ENCODE peak calls at places on chromosomes 6 and 20, in nine cellular contexts. One of them, this sample, is unnamed.

GRCh38 chr6:64889144-64889543 is 817.9 kb downstream of the EYS start:
- DNase-seq in activated naive CD4-positive, alpha-beta T cell treated with Interleukin-2 at 50 U/mL for 16 hours: no peak
- DNase-seq in H7: no peak
- DNase-seq in iris pigment epithelial cell: no peak
- DNase-seq in left ventricle myocardium inferior: no peak
- DNase-seq in stimulated activated CD4-positive, alpha-beta T cell treated with anti-CD3 and anti-CD28 coated beads, TNF-alpha, amount 100 ng/mL, for 4 hours: no peak
- DNase-seq in HT1080: no peak
- DNase-seq in Right ventricle myocardium superior: no peak
- DNase-seq in upper lobe of right lung: no peak
- DNase-seq in this sample: no peak

GRCh38 chr6:122028933-122029332 is 370.5 kb upstream of the HSF2 start:
- DNase-seq in Right ventricle myocardium superior: no peak
- DNase-seq in activated naive CD4-positive, alpha-beta T cell treated with Interleukin-2 at 50 U/mL for 16 hours: no peak
- DNase-seq in HT1080: no peak
- DNase-seq in upper lobe of right lung: no peak
- DNase-seq in left ventricle myocardium inferior: no peak
- DNase-seq in H7: no peak
- DNase-seq in iris pigment epithelial cell: no peak
- DNase-seq in stimulated activated CD4-positive, alpha-beta T cell treated with anti-CD3 and anti-CD28 coated beads, TNF-alpha, amount 100 ng/mL, for 4 hours: no peak
- DNase-seq in this sample: no peak

GRCh38 chr20:43722153-43722505 is 4.7 kb downstream of the GTSF1L start:
- DNase-seq in activated naive CD4-positive, alpha-beta T cell treated with Interleukin-2 at 50 U/mL for 16 hours: peak; percentile 45
- DNase-seq in stimulated activated CD4-positive, alpha-beta T cell treated with anti-CD3 and anti-CD28 coated beads, TNF-alpha, amount 100 ng/mL, for 4 hours: peak; percentile 18
- DNase-seq in HT1080: no peak
- DNase-seq in left ventricle myocardium inferior: no peak
- DNase-seq in H7: no peak
- DNase-seq in iris pigment epithelial cell: no peak
- DNase-seq in Right ventricle myocardium superior: no peak
- DNase-seq in upper lobe of right lung: no peak
- DNase-seq in this sample: no peak

GRCh38 chr20:33791959-33792597 is 19.1 kb upstream of the CHMP4B start:
- DNase-seq in upper lobe of right lung: peak; percentile 73
- DNase-seq in iris pigment epithelial cell: peak; percentile 60
- DNase-seq in Right ventricle myocardium superior: peak; percentile 61
- DNase-seq in HT1080: peak; percentile 29
- DNase-seq in H7: peak; percentile 93
- DNase-seq in left ventricle myocardium inferior: no peak
- DNase-seq in activated naive CD4-positive, alpha-beta T cell treated with Interleukin-2 at 50 U/mL for 16 hours: peak; percentile 61
- DNase-seq in stimulated activated CD4-positive, alpha-beta T cell treated with anti-CD3 and anti-CD28 coated beads, TNF-alpha, amount 100 ng/mL, for 4 hours: peak; percentile 29
- DNase-seq in this sample: peak; percentile 59

GRCh38 chr20:62321521-62321948 is 18.7 kb downstream of the ADRM1 start:
- DNase-seq in H7: peak; percentile 96
- DNase-seq in left ventricle myocardium inferior: no peak
- DNase-seq in upper lobe of right lung: no peak
- DNase-seq in activated naive CD4-positive, alpha-beta T cell treated with Interleukin-2 at 50 U/mL for 16 hours: no peak
- DNase-seq in iris pigment epithelial cell: peak; percentile 23
- DNase-seq in Right ventricle myocardium superior: no peak
- DNase-seq in HT1080: no peak
- DNase-seq in stimulated activated CD4-positive, alpha-beta T cell treated with anti-CD3 and anti-CD28 coated beads, TNF-alpha, amount 100 ng/mL, for 4 hours: no peak
- DNase-seq in this sample: no peak

GRCh38 chr6:46989384-46989783 is 52.7 kb downstream of the ADGRF1 start:
- DNase-seq in iris pigment epithelial cell: no peak
- DNase-seq in Right ventricle myocardium superior: no peak
- DNase-seq in upper lobe of right lung: no peak
- DNase-seq in HT1080: no peak
- DNase-seq in stimulated activated CD4-positive, alpha-beta T cell treated with anti-CD3 and anti-CD28 coated beads, TNF-alpha, amount 100 ng/mL, for 4 hours: no peak
- DNase-seq in left ventricle myocardium inferior: no peak
- DNase-seq in H7: no peak
- DNase-seq in activated naive CD4-positive, alpha-beta T cell treated with Interleukin-2 at 50 U/mL for 16 hours: no peak
- DNase-seq in this sample: no peak

GRCh38 chr6:39157511-39157910 is 42.5 kb upstream of the SAYSD1 start:
- DNase-seq in iris pigment epithelial cell: no peak
- DNase-seq in H7: peak; percentile 3
- DNase-seq in upper lobe of right lung: no peak
- DNase-seq in stimulated activated CD4-positive, alpha-beta T cell treated with anti-CD3 and anti-CD28 coated beads, TNF-alpha, amount 100 ng/mL, for 4 hours: no peak
- DNase-seq in Right ventricle myocardium superior: no peak
- DNase-seq in left ventricle myocardium inferior: no peak
- DNase-seq in activated naive CD4-positive, alpha-beta T cell treated with Interleukin-2 at 50 U/mL for 16 hours: no peak
- DNase-seq in HT1080: no peak
- DNase-seq in this sample: no peak

GRCh38 chr20:25984933-25985332 is 288.3 kb upstream of the ZNF337 start:
- DNase-seq in Right ventricle myocardium superior: peak; percentile 77
- DNase-seq in activated naive CD4-positive, alpha-beta T cell treated with Interleukin-2 at 50 U/mL for 16 hours: peak; percentile 46
- DNase-seq in HT1080: no peak
- DNase-seq in H7: no peak
- DNase-seq in iris pigment epithelial cell: no peak
- DNase-seq in left ventricle myocardium inferior: peak; percentile 58
- DNase-seq in stimulated activated CD4-positive, alpha-beta T cell treated with anti-CD3 and anti-CD28 coated beads, TNF-alpha, amount 100 ng/mL, for 4 hours: peak; percentile 20
- DNase-seq in upper lobe of right lung: peak; percentile 73
- DNase-seq in this sample: peak; percentile 77

GRCh38 chr6:14661188-14661587 is 543.6 kb downstream of the CD83 start:
- DNase-seq in activated naive CD4-positive, alpha-beta T cell treated with Interleukin-2 at 50 U/mL for 16 hours: peak; percentile 18
- DNase-seq in stimulated activated CD4-positive, alpha-beta T cell treated with anti-CD3 and anti-CD28 coated beads, TNF-alpha, amount 100 ng/mL, for 4 hours: no peak
- DNase-seq in upper lobe of right lung: no peak
- DNase-seq in H7: no peak
- DNase-seq in iris pigment epithelial cell: peak; percentile 55
- DNase-seq in Right ventricle myocardium superior: no peak
- DNase-seq in HT1080: no peak
- DNase-seq in left ventricle myocardium inferior: no peak
- DNase-seq in this sample: no peak

GRCh38 chr6:195861-196360 is 96.4 kb upstream of the DUSP22 start:
- DNase-seq in Right ventricle myocardium superior: peak; percentile 53
- DNase-seq in upper lobe of right lung: no peak
- DNase-seq in iris pigment epithelial cell: peak; percentile 29
- DNase-seq in activated naive CD4-positive, alpha-beta T cell treated with Interleukin-2 at 50 U/mL for 16 hours: peak; percentile 73
- DNase-seq in HT1080: peak; percentile 58
- DNase-seq in H7: no peak
- DNase-seq in left ventricle myocardium inferior: peak; percentile 40
- DNase-seq in stimulated activated CD4-positive, alpha-beta T cell treated with anti-CD3 and anti-CD28 coated beads, TNF-alpha, amount 100 ng/mL, for 4 hours: no peak
- DNase-seq in this sample: peak; percentile 45

GRCh38 chr6:56965126-56965525 is 10.2 kb downstream of the BEND6 start:
- DNase-seq in iris pigment epithelial cell: no peak
- DNase-seq in stimulated activated CD4-positive, alpha-beta T cell treated with anti-CD3 and anti-CD28 coated beads, TNF-alpha, amount 100 ng/mL, for 4 hours: no peak
- DNase-seq in H7: no peak
- DNase-seq in Right ventricle myocardium superior: no peak
- DNase-seq in activated naive CD4-positive, alpha-beta T cell treated with Interleukin-2 at 50 U/mL for 16 hours: no peak
- DNase-seq in left ventricle myocardium inferior: no peak
- DNase-seq in upper lobe of right lung: no peak
- DNase-seq in HT1080: no peak
- DNase-seq in this sample: no peak

GRCh38 chr6:8530775-8531435 is 95.6 kb upstream of the SLC35B3 start:
- DNase-seq in H7: no peak
- DNase-seq in left ventricle myocardium inferior: no peak
- DNase-seq in Right ventricle myocardium superior: no peak
- DNase-seq in upper lobe of right lung: no peak
- DNase-seq in stimulated activated CD4-positive, alpha-beta T cell treated with anti-CD3 and anti-CD28 coated beads, TNF-alpha, amount 100 ng/mL, for 4 hours: no peak
- DNase-seq in activated naive CD4-positive, alpha-beta T cell treated with Interleukin-2 at 50 U/mL for 16 hours: no peak
- DNase-seq in HT1080: no peak
- DNase-seq in iris pigment epithelial cell: no peak
- DNase-seq in this sample: no peak